ENCODE peak calls at places on chromosomes 1 and 21, in four cellular contexts. One of them, this sample, is unnamed.

GRCh38 chr1:228866498-228866897 is 131.2 kb downstream of the RHOU start:
- DNase-seq in GM13976: no peak
- DNase-seq in NB4: peak; percentile 25
- DNase-seq in CD8-positive, alpha-beta T cell: no peak
- DNase-seq in this sample: no peak

GRCh38 chr1:107225706-107226105 is 84.9 kb downstream of the NTNG1 start:
- DNase-seq in GM13976: no peak
- DNase-seq in NB4: no peak
- DNase-seq in CD8-positive, alpha-beta T cell: no peak
- DNase-seq in this sample: no peak

GRCh38 chr21:15768045-15768601 is 38.3 kb downstream of the USP25 start:
- DNase-seq in GM13976: no peak
- DNase-seq in NB4: no peak
- DNase-seq in CD8-positive, alpha-beta T cell: no peak
- DNase-seq in this sample: no peak

GRCh38 chr21:29215709-29216108 is 83.0 kb upstream of the BACH1 start:
- DNase-seq in GM13976: no peak
- DNase-seq in NB4: no peak
- DNase-seq in CD8-positive, alpha-beta T cell: no peak
- DNase-seq in this sample: no peak

GRCh38 chr1:164922585-164922984 is 363.6 kb downstream of the PBX1 start:
- DNase-seq in GM13976: no peak
- DNase-seq in NB4: no peak
- DNase-seq in CD8-positive, alpha-beta T cell: no peak
- DNase-seq in this sample: no peak

GRCh38 chr21:38909929-38910328 is 104.2 kb downstream of the ETS2 start:
- DNase-seq in GM13976: no peak
- DNase-seq in NB4: no peak
- DNase-seq in CD8-positive, alpha-beta T cell: no peak
- DNase-seq in this sample: no peak

GRCh38 chr1:180936110-180937011 is 23.7 kb downstream of the KIAA1614 start:
- DNase-seq in GM13976: no peak
- DNase-seq in NB4: no peak
- DNase-seq in CD8-positive, alpha-beta T cell: no peak
- DNase-seq in this sample: no peak

GRCh38 chr1:222794656-222795474 is 20.0 kb upstream of the DISP1 start:
- DNase-seq in GM13976: no peak
- DNase-seq in NB4: no peak
- DNase-seq in CD8-positive, alpha-beta T cell: no peak
- DNase-seq in this sample: no peak

GRCh38 chr21:45586289-45586858 is 44.1 kb upstream of the SLC19A1 start:
- DNase-seq in GM13976: no peak
- DNase-seq in NB4: peak; percentile 19
- DNase-seq in CD8-positive, alpha-beta T cell: no peak
- DNase-seq in this sample: no peak

GRCh38 chr1:17909634-17910033 is 154.5 kb downstream of the ACTL8 start:
- DNase-seq in GM13976: no peak
- DNase-seq in NB4: peak; percentile 5
- DNase-seq in CD8-positive, alpha-beta T cell: no peak
- DNase-seq in this sample: peak; percentile 23

GRCh38 chr1:152880907-152881306 is 2.8 kb downstream of the SMCP start:
- DNase-seq in GM13976: peak; percentile 52
- DNase-seq in NB4: no peak
- DNase-seq in CD8-positive, alpha-beta T cell: no peak
- DNase-seq in this sample: no peak

GRCh38 chr1:219312967-219313366 is 139.3 kb downstream of the LYPLAL1 start:
- DNase-seq in GM13976: no peak
- DNase-seq in NB4: no peak
- DNase-seq in CD8-positive, alpha-beta T cell: no peak
- DNase-seq in this sample: no peak

GRCh38 chr1:234114648-234115307 is 210.3 kb downstream of the SLC35F3 start:
- DNase-seq in GM13976: peak; percentile 58
- DNase-seq in NB4: peak; percentile 65
- DNase-seq in CD8-positive, alpha-beta T cell: no peak
- DNase-seq in this sample: peak; percentile 51
- TF ChIP-seq CTCF in GM13976: peak; percentile 31
- TF ChIP-seq CTCF in NB4: peak; percentile 56
- TF ChIP-seq CTCF in CD8-positive, alpha-beta T cell: peak; percentile 40
- TF ChIP-seq CTCF in this sample: peak; percentile 68

DNA sequence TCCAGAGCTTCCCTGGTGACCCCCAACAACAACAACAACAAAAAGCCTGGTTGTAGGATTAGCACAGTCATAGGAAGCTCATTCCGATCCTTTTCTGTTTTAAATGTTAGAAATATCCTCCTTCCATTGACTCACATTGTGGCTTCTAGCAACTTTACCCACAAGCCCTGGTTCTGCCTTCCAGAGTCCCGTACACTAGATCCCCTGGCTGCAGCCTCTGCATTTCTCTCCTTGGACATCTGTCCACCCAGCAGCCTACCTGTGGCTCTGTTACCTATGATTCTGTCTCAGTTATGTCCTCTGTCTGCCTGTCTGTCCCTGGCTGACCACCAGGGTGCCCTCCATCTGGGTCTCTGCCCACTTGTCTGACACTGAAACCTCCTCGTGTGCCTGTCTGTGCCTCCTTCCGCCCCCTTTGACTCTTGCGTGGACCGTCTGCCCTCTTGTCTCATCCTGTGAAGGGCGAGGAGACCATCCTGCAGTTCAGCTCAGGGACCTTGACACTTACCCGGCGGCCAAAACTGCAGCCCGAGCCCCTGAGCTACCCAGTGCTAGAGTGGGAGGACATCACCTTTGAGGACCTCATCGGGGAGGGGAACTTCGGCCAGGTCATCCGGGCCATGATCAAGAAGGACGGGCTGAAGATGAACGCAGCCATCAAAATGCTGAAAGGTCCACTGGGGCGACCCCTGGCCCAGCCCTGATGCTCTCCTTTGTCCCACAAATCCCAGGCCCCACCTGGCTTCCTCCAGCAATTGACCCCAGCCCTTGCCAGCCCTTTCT is 16.1 kb downstream of the TIE1 start:
- DNase-seq in GM13976: no peak
- DNase-seq in NB4: no peak
- DNase-seq in CD8-positive, alpha-beta T cell: no peak
- DNase-seq in this sample: no peak
- TF ChIP-seq CTCF in GM13976: no peak
- TF ChIP-seq CTCF in NB4: no peak
- TF ChIP-seq CTCF in CD8-positive, alpha-beta T cell: no peak
- TF ChIP-seq CTCF in this sample: peak; percentile 31

GRCh38 chr1:77465922-77466321 is 184.1 kb downstream of the AK5 start:
- DNase-seq in GM13976: no peak
- DNase-seq in NB4: no peak
- DNase-seq in CD8-positive, alpha-beta T cell: no peak
- DNase-seq in this sample: no peak
- TF ChIP-seq CTCF in GM13976: no peak
- TF ChIP-seq CTCF in NB4: no peak
- TF ChIP-seq CTCF in CD8-positive, alpha-beta T cell: no peak
- TF ChIP-seq CTCF in this sample: no peak

DNA sequence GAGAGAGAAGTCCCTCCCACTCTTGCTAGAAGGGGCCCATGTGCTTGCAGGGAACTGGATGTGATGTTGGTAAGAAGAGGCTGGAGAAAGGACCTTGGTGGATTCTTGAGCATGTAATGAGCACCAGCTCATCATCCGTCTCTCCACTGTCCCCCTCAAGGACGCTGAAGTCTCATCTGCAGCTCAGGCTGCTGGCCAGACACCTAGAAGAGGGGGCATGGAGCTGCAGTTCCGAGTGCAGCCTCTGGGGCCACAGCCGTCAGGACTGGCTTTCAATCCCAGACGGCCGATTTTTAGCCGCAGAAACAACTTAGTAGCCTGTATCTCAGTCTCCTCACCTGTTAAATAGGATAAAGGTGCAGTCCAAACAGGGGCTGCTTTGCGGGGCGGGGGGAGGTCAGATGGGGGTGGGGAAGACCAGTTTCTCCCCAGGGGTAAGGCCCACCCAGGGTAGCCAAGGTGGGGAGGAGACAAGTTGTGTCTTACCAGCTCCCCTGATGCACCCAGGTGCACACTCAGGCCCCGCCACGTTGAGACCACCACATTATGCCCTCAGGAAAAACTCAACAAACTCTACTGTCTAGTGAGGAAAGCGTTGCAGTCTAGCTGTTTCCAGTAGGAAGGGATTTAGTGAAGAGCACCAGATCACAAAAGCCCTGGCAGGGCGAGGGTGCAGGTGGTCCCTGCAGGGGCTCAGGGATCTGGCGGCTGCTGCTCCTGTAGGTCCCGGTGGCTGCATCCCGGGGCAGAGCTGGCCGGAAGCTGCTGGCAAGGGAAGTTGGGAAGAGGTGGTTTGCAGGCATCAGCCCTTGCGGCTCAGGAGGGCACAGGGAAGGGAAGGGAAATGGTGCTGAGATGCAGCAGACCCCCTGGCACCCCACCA is 29.5 kb downstream of the LDLRAP1 start:
- DNase-seq in GM13976: peak; percentile 83
- DNase-seq in NB4: peak; percentile 57
- DNase-seq in CD8-positive, alpha-beta T cell: peak; percentile 65
- DNase-seq in this sample: peak; percentile 74
- TF ChIP-seq CTCF in GM13976: peak; percentile 26
- TF ChIP-seq CTCF in NB4: peak; percentile 71
- TF ChIP-seq CTCF in CD8-positive, alpha-beta T cell: peak; percentile 75
- TF ChIP-seq CTCF in this sample: peak; percentile 78

GRCh38 chr1:204478166-204478899 is 16.3 kb downstream of the PIK3C2B start:
- DNase-seq in GM13976: no peak
- DNase-seq in NB4: no peak
- DNase-seq in CD8-positive, alpha-beta T cell: no peak
- DNase-seq in this sample: no peak
- TF ChIP-seq CTCF in GM13976: no peak
- TF ChIP-seq CTCF in NB4: no peak
- TF ChIP-seq CTCF in CD8-positive, alpha-beta T cell: no peak
- TF ChIP-seq CTCF in this sample: no peak

DNA sequence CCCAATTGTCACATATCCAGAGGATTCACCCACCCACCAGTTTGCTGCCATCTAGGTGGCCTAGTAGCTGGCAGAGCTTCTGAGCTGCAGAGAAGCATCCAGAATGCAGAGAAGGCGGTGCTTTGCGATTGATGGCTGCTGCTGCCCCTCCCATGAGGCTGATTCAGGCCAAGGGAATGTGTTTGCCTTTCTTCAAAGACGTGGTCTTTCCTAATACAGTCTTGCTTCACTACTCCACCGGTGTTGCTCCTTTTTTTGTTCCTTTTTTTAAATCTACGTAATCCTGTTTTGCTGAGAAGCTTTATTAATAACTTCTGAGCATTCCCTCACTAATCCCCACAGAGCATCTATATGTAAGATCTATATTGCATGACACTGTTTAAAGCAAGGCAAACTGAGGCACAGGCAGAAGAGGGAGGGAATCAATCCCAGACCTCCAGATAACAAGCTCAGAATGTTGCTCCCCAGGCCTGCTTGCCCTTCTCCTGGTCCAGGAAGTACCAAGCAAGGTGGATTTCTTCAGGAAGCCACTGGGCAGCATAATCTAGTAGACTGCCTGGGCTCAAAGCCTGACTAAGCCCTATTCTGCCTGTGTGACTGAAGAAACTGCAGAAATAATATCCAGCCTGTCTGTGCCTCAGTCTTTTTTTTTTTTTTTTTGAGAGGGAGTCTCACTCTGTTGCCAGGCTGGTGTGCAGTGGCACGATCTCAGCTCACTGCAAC is 275.4 kb upstream of the FMN2 start:
- DNase-seq in GM13976: no peak
- DNase-seq in NB4: peak; percentile 18
- DNase-seq in CD8-positive, alpha-beta T cell: no peak
- DNase-seq in this sample: peak; percentile 22
- TF ChIP-seq CTCF in GM13976: no peak
- TF ChIP-seq CTCF in NB4: no peak
- TF ChIP-seq CTCF in CD8-positive, alpha-beta T cell: no peak
- TF ChIP-seq CTCF in this sample: no peak

This sample was measured in endothelial cell.